ENCODE peak calls at places on chromosomes 4 and X, in eight cellular contexts. G is EL; K is DMS153; I is activated effector memory CD4-positive, alpha-beta T cell treated with anti-CD3 and anti-CD28 coated beads, Interleukin-2, amount 50 U/mL, for 16 hours; S is nephron progenitor cell; X is AG04449; L is T follicular helper cell; A is kidney glomerular epithelial cell. J is an unnamed sample.
A peak's percentile ranks its signal among the peaks of the same experiment; 100 is the strongest.

GRCh38 chr4:99463566-99463965 is 28.4 kb upstream of the ADH7 start:
- DNase-seq in G (no peak), K (no peak), I (no peak), S (no peak), X (no peak), L (no peak), A (no peak), J (no peak)

GRCh38 chr4:120865985-120866384 is 56.5 kb downstream of the PRDM5 start:
- DNase-seq in G (no peak), K (peak; percentile 14), I (no peak), S (peak; percentile 20), X (no peak), L (no peak), A (peak; percentile 72), J (no peak)

GRCh38 chrX:152943826-152944225 is 46.0 kb downstream of the ZNF185 start:
- DNase-seq in G (no peak), K (no peak), I (no peak), S (no peak), X (no peak), L (no peak), A (no peak), J (no peak)

GRCh38 chr4:99828477-99828876 is 11.8 kb downstream of the DAPP1 start:
- DNase-seq in G (no peak), K (no peak), I (no peak), S (no peak), X (no peak), L (no peak), A (no peak), J (no peak)

GRCh38 chr4:128854433-128854832 is 44.9 kb downstream of the JADE1 start:
- DNase-seq in G (peak; percentile 46), K (no peak), I (no peak), S (no peak), X (peak; percentile 64), L (no peak), A (no peak), J (no peak)

GRCh38 chrX:101359966-101360365 is 11.4 kb upstream of the TIMM8A start:
- DNase-seq in G (peak; percentile 23), K (no peak), I (no peak), S (no peak), X (no peak), L (no peak), A (no peak), J (no peak)

GRCh38 chrX:9928083-9928482 is 39.1 kb upstream of the CLDN34 start:
- DNase-seq in G (no peak), K (peak; percentile 57), I (no peak), S (no peak), X (no peak), L (no peak), A (no peak), J (no peak)

GRCh38 chr4:73897380-73898136 is 28.4 kb downstream of the CXCL1 start:
- DNase-seq in G (no peak), K (no peak), I (no peak), S (no peak), X (peak; percentile 82), L (no peak), A (no peak), J (no peak)

GRCh38 chr4:158824425-158825274 is 55.8 kb downstream of the FNIP2 start:
- DNase-seq in G (no peak), K (no peak), I (no peak), S (no peak), X (no peak), L (no peak), A (peak; percentile 57), J (no peak)

GRCh38 chrX:85980286-85980685 is 67.1 kb downstream of the CHM start:
- DNase-seq in G (no peak), K (no peak), I (no peak), S (no peak), X (no peak), L (no peak), A (no peak), J (no peak)

GRCh38 chrX:105694839-105695238 is 127.5 kb upstream of the NRK start:
- DNase-seq in G (no peak), K (no peak), I (no peak), S (no peak), X (no peak), L (no peak), A (no peak), J (no peak)

GRCh38 chr4:151553874-151554273 is 144.9 kb downstream of the FHIP1A start:
- DNase-seq in G (no peak), K (peak; percentile 89), I (no peak), S (no peak), X (no peak), L (no peak), A (no peak), J (no peak)

GRCh38 chr4:3293410-3294391 is 880 bp downstream of the RGS12 start:
- DNase-seq in G (no peak), K (no peak), I (peak; percentile 61), S (peak; percentile 55), X (no peak), L (no peak), A (no peak), J (no peak)

GRCh38 chr4:56158483-56158882 is 209.7 kb downstream of the CEP135 start:
- DNase-seq in G (no peak), K (peak; percentile 39), I (no peak), S (no peak), X (no peak), L (no peak), A (no peak), J (no peak)

GRCh38 chr4:127140306-127140705 is 492.5 kb upstream of the INTU start:
- DNase-seq in G (peak; percentile 49), K (peak; percentile 54), I (no peak), S (no peak), X (no peak), L (no peak), A (no peak), J (no peak)

GRCh38 chr4:125316391-125316780 is 1.6 kb downstream of the FAT4 start:
- DNase-seq in G (no peak), K (peak; percentile 49), I (no peak), S (peak; percentile 32), X (no peak), L (no peak), A (no peak), J (no peak)

GRCh38 chr4:42397256-42397634 is at the start of gene SHISA3:
- DNase-seq in G (no peak), K (no peak), I (no peak), S (no peak), X (no peak), L (no peak), A (no peak), J (no peak)

GRCh38 chrX:63784902-63785692 is at the start of gene ARHGEF9:
- DNase-seq in G (peak; percentile 28), K (no peak), I (peak; percentile 54), S (peak; percentile 69), X (no peak), L (no peak), A (no peak), J (no peak)

GRCh38 chrX:42027367-42028025 is 104.1 kb upstream of the CASK start:
- DNase-seq in G (no peak), K (no peak), I (no peak), S (no peak), X (no peak), L (no peak), A (no peak), J (no peak)

GRCh38 chr4:54005475-54005874 is 58.9 kb downstream of the CHIC2 start:
- DNase-seq in G (peak; percentile 53), K (no peak), I (no peak), S (no peak), X (no peak), L (no peak), A (peak; percentile 36), J (no peak)

GRCh38 chr4:34108456-34108855 is 2135.9 kb downstream of the ARAP2 start:
- DNase-seq in G (peak; percentile 33), K (no peak), I (no peak), S (no peak), X (peak; percentile 23), L (no peak), A (no peak), J (no peak)

GRCh38 chrX:72045552-72046277 is 86.0 kb downstream of the RTL5 start:
- DNase-seq in G (no peak), K (no peak), I (no peak), S (no peak), X (no peak), L (no peak), A (peak; percentile 13), J (no peak)

GRCh38 chr4:26821677-26822503 is 38.8 kb upstream of the STIM2 start:
- DNase-seq in G (no peak), K (peak; percentile 35), I (no peak), S (no peak), X (no peak), L (no peak), A (no peak), J (no peak)

GRCh38 chr4:126465341-126465740 is 1150.6 kb downstream of the FAT4 start:
- DNase-seq in G (no peak), K (no peak), I (no peak), S (no peak), X (no peak), L (no peak), A (no peak), J (no peak)

GRCh38 chr4:118732591-118733330 is 47.6 kb downstream of the METTL14 start:
- DNase-seq in G (peak; percentile 64), K (no peak), I (no peak), S (no peak), X (peak; percentile 40), L (no peak), A (no peak), J (no peak)

GRCh38 chr4:152920768-152921167 is 15.4 kb upstream of the FHDC1 start:
- DNase-seq in G (peak; percentile 13), K (no peak), I (no peak), S (no peak), X (no peak), L (no peak), A (no peak), J (no peak)

GRCh38 chr4:163331629-163332360 is 601 bp downstream of the NPY1R start:
- DNase-seq in G (peak; percentile 7), K (no peak), I (no peak), S (peak; percentile 59), X (no peak), L (no peak), A (no peak), J (no peak)

GRCh38 chr4:152486414-152487389 is 49.2 kb downstream of the FBXW7 start:
- DNase-seq in G (peak; percentile 8), K (no peak), I (no peak), S (no peak), X (no peak), L (no peak), A (peak; percentile 52), J (no peak)

GRCh38 chrX:114152130-114152529 is 431.8 kb upstream of the HTR2C start:
- DNase-seq in G (peak; percentile 69), K (no peak), I (no peak), S (no peak), X (peak; percentile 3), L (no peak), A (no peak), J (no peak)

GRCh38 chr4:111937368-111937767 is 207.9 kb upstream of the FAM241A start:
- DNase-seq in G (peak; percentile 37), K (peak; percentile 53), I (no peak), S (no peak), X (no peak), L (no peak), A (peak; percentile 21), J (no peak)

GRCh38 chrX:120625366-120625765 is 4.5 kb downstream of the C1GALT1C1 start:
- DNase-seq in G (peak; percentile 29), K (no peak), I (no peak), S (no peak), X (no peak), L (no peak), A (no peak), J (no peak)

GRCh38 chr4:19615086-19615689 is 636.5 kb upstream of the SLIT2 start:
- DNase-seq in G (no peak), K (peak; percentile 40), I (no peak), S (no peak), X (no peak), L (no peak), A (no peak), J (no peak)

GRCh38 chrX:1521459-1521956 is 15.5 kb downstream of the P2RY8 start:
- DNase-seq in G (no peak), K (no peak), I (peak; percentile 84), S (no peak), X (no peak), L (peak; percentile 29), A (no peak), J (peak; percentile 56)

GRCh38 chr4:61239250-61239649 is 39.1 kb downstream of the ADGRL3 start:
- DNase-seq in G (no peak), K (no peak), I (no peak), S (no peak), X (no peak), L (no peak), A (no peak), J (no peak)

J was measured in T-helper 22 cell.